ENCODE peak calls at places on chromosomes 13 and 19, in six cellular contexts. Q, G, R, I, H and L are unnamed samples.

GRCh38 chr19:46580247-46580646 is 20.9 kb upstream of the CALM3 start:
- DNase-seq in R (no peak), Q (no peak), I (no peak), G (no peak), H (no peak), L (no peak)

GRCh38 chr19:5403968-5404640 is 51.1 kb upstream of the ZNRF4 start:
- DNase-seq in I (no peak), G (peak; percentile 33), R (peak; percentile 70), Q (no peak), H (peak; percentile 86), L (peak; percentile 67)

GRCh38 chr13:52695856-52696255 is 43.2 kb downstream of the SUGT1 start:
- DNase-seq in Q (no peak), R (no peak), I (no peak), H (no peak), G (no peak), L (no peak)

GRCh38 chr13:30333601-30334000 is 26.2 kb upstream of the KATNAL1 start:
- DNase-seq in H (no peak), I (no peak), G (no peak), R (no peak), Q (no peak), L (no peak)

GRCh38 chr13:27953671-27954405 is 15.3 kb downstream of the CDX2 start:
- DNase-seq in Q (no peak), R (peak; percentile 88), H (peak; percentile 58), I (peak; percentile 90), G (peak; percentile 22), L (peak; percentile 87)

GRCh38 chr19:28199323-28199722 is 1013.6 kb downstream of the UQCRFS1 start:
- DNase-seq in R (no peak), G (no peak), H (no peak), Q (no peak), I (no peak), L (no peak)

GRCh38 chr13:94444826-94445225 is 34.7 kb downstream of the DCT start:
- DNase-seq in G (no peak), H (no peak), Q (no peak), I (no peak), R (no peak), L (no peak)

GRCh38 chr19:48102870-48103751 is 7.5 kb downstream of the PLA2G4C start:
- DNase-seq in Q (no peak), G (no peak), I (peak; percentile 70), H (peak; percentile 79), R (no peak), L (peak; percentile 27)

GRCh38 chr13:79492313-79492798 is 11.4 kb downstream of the NDFIP2 start:
- DNase-seq in R (no peak), Q (no peak), I (no peak), H (no peak), G (no peak), L (no peak)

GRCh38 chr13:20411638-20412342 is 113.9 kb downstream of the CRYL1 start:
- DNase-seq in Q (no peak), G (no peak), H (no peak), R (no peak), I (no peak), L (no peak)

GRCh38 chr19:5804516-5805464 is at the start of gene NRTN:
- DNase-seq in R (peak; percentile 69), H (peak; percentile 85), G (no peak), I (peak; percentile 82), Q (no peak), L (peak; percentile 67)

GRCh38 chr13:100541882-100542545 is 46.6 kb downstream of the GGACT start:
- DNase-seq in Q (peak; percentile 83), G (no peak), H (no peak), I (no peak), R (no peak), L (no peak)

GRCh38 chr19:5317321-5317720 is 23.3 kb downstream of the PTPRS start:
- DNase-seq in H (no peak), I (no peak), G (no peak), R (no peak), Q (no peak), L (no peak)

GRCh38 chr13:22948421-22948820 is 232.4 kb upstream of the SGCG start:
- DNase-seq in H (no peak), R (no peak), G (no peak), Q (no peak), I (no peak), L (no peak)

GRCh38 chr13:95156208-95156607 is 145.0 kb downstream of the ABCC4 start:
- DNase-seq in I (peak; percentile 16), G (no peak), H (no peak), R (no peak), Q (no peak), L (no peak)

GRCh38 chr13:88434953-88435352 is 763.8 kb downstream of the SLITRK5 start:
- DNase-seq in Q (no peak), I (no peak), G (no peak), H (no peak), R (no peak), L (no peak)

GRCh38 chr19:18379803-18380747 is 5.9 kb upstream of the GDF15 start:
- DNase-seq in I (no peak), H (peak; percentile 48), G (peak; percentile 97), Q (peak; percentile 99), R (peak; percentile 90), L (peak; percentile 89)

GRCh38 chr19:46591254-46591653 is 9.9 kb upstream of the CALM3 start:
- DNase-seq in H (no peak), Q (no peak), G (no peak), R (no peak), I (no peak), L (no peak)

GRCh38 chr13:41403983-41404382 is 53.4 kb upstream of the RGCC start:
- DNase-seq in H (no peak), I (no peak), G (no peak), Q (no peak), R (no peak), L (no peak)

GRCh38 chr13:44837250-44837649 is 152.0 kb downstream of the NUFIP1 start:
- DNase-seq in R (no peak), G (no peak), I (no peak), H (no peak), Q (no peak), L (no peak)

GRCh38 chr13:48571121-48571901 is 38.4 kb upstream of the RCBTB2 start:
- DNase-seq in R (no peak), Q (no peak), G (no peak), H (no peak), I (no peak), L (no peak)

GRCh38 chr13:33274264-33274663 is 11.3 kb downstream of the STARD13 start:
- DNase-seq in Q (no peak), H (no peak), R (no peak), I (no peak), G (no peak), L (no peak)

GRCh38 chr13:33271759-33272158 is 13.8 kb downstream of the STARD13 start:
- DNase-seq in H (no peak), G (no peak), Q (no peak), I (no peak), R (no peak), L (no peak)

GRCh38 chr13:33275916-33276315 is 9.6 kb downstream of the STARD13 start:
- DNase-seq in H (no peak), G (no peak), I (no peak), Q (no peak), R (no peak), L (no peak)

GRCh38 chr13:33270906-33271538 is 14.5 kb downstream of the STARD13 start:
- DNase-seq in G (no peak), H (no peak), Q (no peak), R (no peak), I (no peak), L (no peak)

DNA sequence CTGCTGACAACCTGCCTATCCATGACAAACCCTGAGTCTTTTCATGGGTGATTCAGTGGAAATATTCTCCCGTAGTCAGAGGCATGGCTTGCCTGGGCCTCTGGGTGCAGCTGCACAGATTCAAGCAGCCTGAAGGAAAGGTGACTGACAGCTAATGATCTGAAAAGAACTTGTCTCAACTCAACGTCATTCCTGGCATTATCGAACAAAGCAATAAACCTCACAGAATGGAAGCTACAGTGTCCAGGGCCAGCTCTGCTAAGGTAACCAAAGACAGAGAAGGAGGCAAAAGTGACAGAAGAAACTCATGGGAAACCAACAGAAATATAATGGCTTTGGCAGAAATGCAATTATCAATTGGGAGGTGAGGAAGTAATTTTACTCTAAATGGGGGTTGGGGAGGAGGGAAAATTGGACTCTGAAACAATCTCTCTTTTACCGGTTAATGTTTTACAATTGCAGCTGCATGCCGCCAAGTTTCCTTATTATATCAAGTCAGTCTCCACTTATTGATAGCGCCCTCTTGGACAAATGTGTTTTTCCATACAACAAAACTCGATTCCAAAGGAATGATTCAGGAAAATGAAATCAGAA is 12.9 kb downstream of the STARD13 start:
- DNase-seq in I (no peak), Q (no peak), R (peak; percentile 54), G (no peak), H (no peak), L (peak; percentile 51)
- TF ChIP-seq POLR2AphosphoS5 in I (no peak), Q (no peak), R (no peak), G (no peak), H (no peak), L (no peak)

GRCh38 chr19:14556662-14557188 is 15.1 kb downstream of the NDUFB7 start:
- DNase-seq in Q (no peak), G (peak; percentile 59), H (peak; percentile 83), R (peak; percentile 78), I (peak; percentile 94), L (peak; percentile 82)
- H3K4me1 ChIP-seq in Q (peaks cover 70% of the 10 kb centered on the region), G (peaks cover 23% of the 10 kb centered on the region), H (peaks cover 12% of the 10 kb centered on the region), R (peaks cover 49% of the 10 kb centered on the region), I (peaks cover 15% of the 10 kb centered on the region), L (no peaks in the 10 kb centered on the region)

GRCh38 chr19:49636230-49636932 is 3.6 kb downstream of the RRAS start:
- DNase-seq in G (no peak), Q (no peak), R (no peak), H (no peak), I (no peak), L (no peak)
- TF ChIP-seq POLR2AphosphoS5 in G (no peak), Q (no peak), R (no peak), H (no peak), I (no peak), L (no peak)

GRCh38 chr13:113816248-113816924 is 47.5 kb downstream of the GAS6 start:
- DNase-seq in I (no peak), R (no peak), H (no peak), Q (no peak), G (no peak), L (no peak)
- H3K4me1 ChIP-seq in I (peaks cover 48% of the 10 kb centered on the region), R (peaks cover 40% of the 10 kb centered on the region), H (no peaks in the 10 kb centered on the region), Q (peaks cover 50% of the 10 kb centered on the region), G (peaks cover 11% of the 10 kb centered on the region), L (peaks cover 17% of the 10 kb centered on the region)

DNA sequence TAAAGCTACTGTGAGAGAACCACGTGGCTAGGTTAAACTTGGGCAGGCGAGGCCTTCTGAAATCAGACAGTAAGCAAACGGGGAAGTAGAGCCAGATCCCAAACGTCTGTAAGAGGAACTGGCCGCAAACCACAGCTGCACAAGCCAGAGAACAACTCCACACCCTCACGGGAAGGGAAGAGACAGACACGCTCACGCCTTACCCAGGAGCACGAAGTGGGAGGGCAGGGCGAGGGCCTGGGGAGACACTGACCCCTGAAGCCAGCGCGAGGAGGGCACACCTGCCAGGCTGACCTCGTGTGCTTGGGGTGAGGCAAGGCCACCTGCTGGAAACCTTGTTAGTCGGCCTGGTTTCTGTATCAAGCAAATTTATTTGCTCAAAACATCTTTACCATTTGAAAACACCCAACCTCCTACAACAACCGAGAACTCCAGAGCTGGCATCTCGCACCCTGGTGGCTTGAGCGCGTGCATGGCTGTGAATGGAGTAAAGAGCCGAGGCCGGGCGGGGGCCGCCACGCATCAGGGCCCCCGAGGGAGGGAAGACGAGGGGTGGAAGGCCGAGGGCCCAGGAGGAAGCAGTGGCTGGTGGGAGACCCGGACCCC is 7.3 kb downstream of the POLR2E start:
- DNase-seq in H (no peak), G (no peak), I (no peak), Q (no peak), R (no peak), L (peak; percentile 69)
- TF ChIP-seq POLR2AphosphoS5 in H (no peak), G (peak; percentile 29), I (no peak), Q (peak; percentile 14), R (peak; percentile 32), L (no peak)